ENCODE peak calls at places on chromosomes 1 and 21, in nine cellular contexts. Q, S, D, R, I, G, Y, J and V are unnamed samples.

GRCh38 chr21:35831791-35832190 is 228.5 kb downstream of the SETD4 start:
- DNase-seq in R (no peak), G (no peak), J (no peak), Q (no peak), Y (no peak), I (no peak), S (no peak), D (no peak), V (no peak)

GRCh38 chr1:8323706-8324105 is 5.8 kb downstream of the SLC45A1 start:
- DNase-seq in R (no peak), Q (no peak), J (no peak), D (no peak), Y (no peak), G (no peak), S (no peak), I (no peak), V (no peak)

GRCh38 chr1:168161459-168161858 is 17.3 kb upstream of the TIPRL start:
- DNase-seq in R (no peak), S (no peak), D (no peak), J (peak), Y (no peak), Q (no peak), G (no peak), I (no peak), V (no peak)

GRCh38 chr1:160144921-160145320 is 6.5 kb upstream of the ATP1A4 start:
- DNase-seq in I (peak), J (no peak), R (peak), G (no peak), Q (peak), Y (no peak), D (peak), S (no peak), V (no peak)

GRCh38 chr1:234326493-234327366 is 46.5 kb upstream of the COA6 start:
- DNase-seq in J (peak), R (peak), G (peak), Q (peak), S (no peak), I (peak), D (no peak), Y (peak), V (peak)

GRCh38 chr1:6440198-6441126 is 15.9 kb downstream of the ESPN start:
- DNase-seq in R (peak), Y (peak), I (peak), G (peak), S (peak), Q (peak), J (peak), D (peak), V (no peak)

GRCh38 chr21:26909972-26910371 is 56.9 kb downstream of the ADAMTS5 start:
- DNase-seq in S (no peak), Q (peak), Y (peak), I (no peak), G (no peak), R (peak), D (no peak), J (no peak), V (no peak)

GRCh38 chr1:39406533-39407478 is 84.6 kb upstream of the BMP8A start:
- DNase-seq in I (peak), G (no peak), D (peak), S (no peak), Y (no peak), R (no peak), J (no peak), Q (peak), V (no peak)

GRCh38 chr1:51519048-51519856 is at the start of gene EPS15:
- DNase-seq in S (peak), G (peak), Q (peak), Y (peak), R (peak), I (peak), J (peak), D (peak), V (peak)

GRCh38 chr21:14916676-14917141 is 148.1 kb downstream of the NRIP1 start:
- DNase-seq in Y (peak), I (peak), G (no peak), D (peak), S (no peak), R (peak), J (no peak), Q (no peak), V (no peak)

GRCh38 chr1:153141377-153141776 is 9.3 kb downstream of the SPRR2G start:
- DNase-seq in D (no peak), J (no peak), Y (peak), I (no peak), R (no peak), G (no peak), Q (no peak), S (no peak), V (no peak)

GRCh38 chr1:234871710-234872262 is 256.9 kb downstream of the TOMM20 start:
- DNase-seq in Y (no peak), J (no peak), I (peak), Q (peak), D (peak), R (peak), S (no peak), G (no peak), V (no peak)

GRCh38 chr1:918843-919242 is 4.9 kb upstream of the SAMD11 start:
- DNase-seq in D (no peak), Y (no peak), G (no peak), R (no peak), Q (no peak), J (no peak), I (no peak), S (peak), V (no peak)

GRCh38 chr1:921011-921837 is 2.5 kb upstream of the SAMD11 start:
- DNase-seq in G (peak), S (peak), R (peak), J (peak), D (peak), Y (peak), Q (peak), I (peak), V (peak)

GRCh38 chr1:919271-919872 is 4.4 kb upstream of the SAMD11 start:
- DNase-seq in G (no peak), Y (no peak), Q (no peak), S (peak), I (no peak), R (no peak), D (no peak), J (peak), V (no peak)

GRCh38 chr1:920008-920407 is 3.7 kb upstream of the SAMD11 start:
- DNase-seq in Y (no peak), S (peak), Q (no peak), J (no peak), R (no peak), I (no peak), G (no peak), D (no peak), V (no peak)

DNA sequence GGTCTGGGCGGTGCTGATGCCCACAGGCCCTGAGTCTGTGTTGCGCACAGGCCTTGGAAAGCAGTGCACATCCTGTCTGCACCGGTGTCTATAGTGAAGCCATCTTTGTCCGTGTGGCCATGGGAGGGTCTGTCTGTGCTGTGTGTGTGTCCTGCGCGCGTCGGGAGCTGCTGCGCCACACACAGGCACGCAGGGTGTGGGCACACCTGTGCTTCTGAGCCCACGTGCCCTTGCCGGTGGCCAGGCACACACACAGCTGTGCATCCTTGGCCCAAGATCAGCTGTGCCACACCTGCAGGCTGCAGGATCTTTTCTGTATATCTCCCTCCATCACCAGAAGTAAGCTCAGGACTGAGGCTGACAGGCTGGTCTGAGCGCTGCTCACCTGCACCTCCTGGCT is 3.2 kb upstream of the SAMD11 start:
- DNase-seq in D (no peak), I (no peak), J (no peak), R (no peak), Y (no peak), S (no peak), Q (no peak), G (no peak), V (no peak)
- H3K9ac ChIP-seq in D (no peak), I (no peak), J (no peak), R (peak), Y (no peak), S (no peak), Q (no peak), G (no peak), V (no peak)

GRCh38 chr21:45070970-45071369 is 3.4 kb upstream of the ADARB1 start:
- DNase-seq in I (no peak), G (no peak), Y (no peak), S (no peak), J (no peak), Q (no peak), R (no peak), D (no peak), V (no peak)
- H3K9ac ChIP-seq in I (no peak), G (no peak), Y (no peak), S (no peak), J (no peak), Q (no peak), R (no peak), D (no peak), V (no peak)

GRCh38 chr21:44083631-44084291 is 23.4 kb upstream of the PWP2 start:
- DNase-seq in D (no peak), G (peak), S (peak), J (no peak), I (no peak), Y (no peak), R (no peak), Q (no peak), V (peak)

GRCh38 chr21:44085491-44086321 is 21.5 kb upstream of the PWP2 start:
- DNase-seq in Y (no peak), S (peak), Q (no peak), G (peak), D (no peak), J (no peak), R (no peak), I (no peak), V (no peak)

GRCh38 chr21:44084496-44085241 is 22.5 kb upstream of the PWP2 start:
- DNase-seq in D (no peak), R (no peak), Q (no peak), G (peak), J (no peak), Y (no peak), S (peak), I (no peak), V (no peak)

GRCh38 chr21:44079846-44080245 is 27.4 kb upstream of the PWP2 start:
- DNase-seq in Y (no peak), J (no peak), R (no peak), Q (no peak), G (no peak), S (no peak), D (no peak), I (no peak), V (no peak)

GRCh38 chr21:44082648-44083436 is 24.4 kb upstream of the PWP2 start:
- DNase-seq in Y (no peak), G (no peak), D (no peak), Q (no peak), S (peak), J (no peak), R (no peak), I (no peak), V (no peak)
- H3K9ac ChIP-seq in Y (no peak), G (no peak), D (no peak), Q (no peak), S (peak), J (no peak), R (no peak), I (no peak), V (no peak)

GRCh38 chr1:55443175-55443933 is 228.2 kb upstream of the USP24 start:
- DNase-seq in Y (peak), G (peak), S (peak), D (peak), I (peak), Q (peak), J (no peak), R (no peak), V (no peak)
- H3K9ac ChIP-seq in Y (peak), G (no peak), S (no peak), D (peak), I (peak), Q (peak), J (no peak), R (no peak), V (no peak)

GRCh38 chr1:65421341-65422174 is 1.1 kb downstream of the LEPR start:
- DNase-seq in R (no peak), S (no peak), G (no peak), D (no peak), Q (no peak), I (peak), Y (no peak), J (no peak), V (no peak)

GRCh38 chr1:65422241-65423203 is 2.1 kb downstream of the LEPR start:
- DNase-seq in G (no peak), D (peak), I (peak), J (no peak), R (no peak), Q (peak), S (peak), Y (peak), V (no peak)

GRCh38 chr1:65420590-65421340 is at the start of the genes LEPR and LEPROT:
- DNase-seq in G (no peak), Q (peak), R (peak), S (no peak), Y (peak), I (peak), J (no peak), D (peak), V (peak)

GRCh38 chr1:65425697-65426096 is 5.2 kb downstream of the LEPR start:
- DNase-seq in Q (peak), J (no peak), R (peak), I (peak), G (no peak), S (no peak), D (peak), Y (peak), V (no peak)

DNA sequence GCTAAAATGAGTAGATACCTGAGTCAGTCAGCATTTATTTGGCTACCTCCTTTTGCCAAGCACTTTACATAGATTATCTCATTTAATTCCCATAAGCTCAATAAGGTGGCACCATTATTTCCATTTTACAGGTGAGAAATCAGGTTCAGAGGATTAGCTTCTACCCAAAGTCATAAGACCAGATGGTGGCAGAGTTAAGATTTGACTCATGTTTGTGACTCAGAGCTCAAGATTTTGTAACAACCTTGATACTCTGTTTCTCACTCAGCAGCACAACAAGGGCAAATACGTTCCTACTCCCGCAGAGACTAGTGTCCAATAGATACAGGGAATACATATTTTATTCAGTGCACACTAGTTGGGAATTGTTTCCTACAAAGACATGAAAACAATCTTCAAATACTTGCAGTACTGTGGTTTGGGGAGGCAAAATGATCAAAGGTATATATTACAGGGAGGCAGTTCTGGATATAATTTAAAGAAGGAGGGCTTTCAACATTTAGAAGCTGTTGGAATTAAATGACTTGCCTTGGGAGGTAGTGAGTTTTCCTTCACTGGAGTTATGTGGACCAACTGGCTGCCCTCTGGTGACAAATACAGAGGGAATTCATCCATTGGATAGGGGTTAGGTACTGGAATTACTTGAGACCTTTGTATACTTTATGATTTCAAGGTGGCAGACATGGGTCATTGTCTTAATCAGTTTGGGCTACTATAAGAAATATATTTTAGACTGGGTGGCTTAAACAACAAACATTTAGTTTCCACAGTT is 3.6 kb downstream of the LEPR start:
- DNase-seq in D (peak), Q (peak), R (peak), S (no peak), I (peak), G (no peak), J (no peak), Y (peak), V (no peak)
- H3K9ac ChIP-seq in D (peak), Q (peak), R (no peak), S (no peak), I (no peak), G (no peak), J (peak), Y (no peak), V (no peak)

DNA sequence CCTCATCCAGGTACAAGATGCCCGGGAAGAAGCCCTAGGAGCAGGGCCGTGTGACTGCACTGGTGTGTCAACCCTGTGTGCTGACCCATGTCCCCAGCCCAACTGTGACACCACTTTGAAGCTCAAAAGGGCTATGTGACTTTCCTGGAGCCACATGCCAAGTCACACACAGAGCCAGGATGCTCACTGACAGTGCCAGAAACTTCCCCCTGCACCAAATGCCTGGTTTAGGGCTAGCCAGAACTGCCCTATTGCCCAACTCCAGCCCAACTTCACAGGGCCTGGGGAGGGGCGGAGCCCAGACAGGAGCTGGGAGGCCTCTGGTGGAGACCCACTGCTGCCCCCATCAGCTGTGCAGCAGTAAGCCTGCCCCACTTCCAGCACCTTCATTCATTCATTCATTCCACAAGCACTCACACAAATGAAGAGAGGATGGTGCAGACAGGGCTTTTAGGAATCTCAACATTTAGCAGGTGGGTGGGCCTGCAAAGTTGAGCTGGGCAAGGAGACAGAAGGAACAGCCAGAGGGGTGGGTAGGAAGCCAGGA is 36.7 kb downstream of the KCNQ4 start:
- DNase-seq in D (no peak), R (peak), Q (no peak), S (no peak), I (no peak), J (peak), G (no peak), Y (no peak), V (no peak)
- H3K9ac ChIP-seq in D (no peak), R (no peak), Q (no peak), S (no peak), I (no peak), J (no peak), G (no peak), Y (no peak), V (no peak)

GRCh38 chr1:12153181-12153785 is 13.5 kb upstream of the TNFRSF1B start:
- DNase-seq in J (no peak), Q (peak), R (no peak), G (peak), I (peak), Y (peak), S (no peak), D (peak), V (no peak)
- H3K9ac ChIP-seq in J (no peak), Q (peak), R (no peak), G (peak), I (peak), Y (no peak), S (no peak), D (no peak), V (no peak)

DNA sequence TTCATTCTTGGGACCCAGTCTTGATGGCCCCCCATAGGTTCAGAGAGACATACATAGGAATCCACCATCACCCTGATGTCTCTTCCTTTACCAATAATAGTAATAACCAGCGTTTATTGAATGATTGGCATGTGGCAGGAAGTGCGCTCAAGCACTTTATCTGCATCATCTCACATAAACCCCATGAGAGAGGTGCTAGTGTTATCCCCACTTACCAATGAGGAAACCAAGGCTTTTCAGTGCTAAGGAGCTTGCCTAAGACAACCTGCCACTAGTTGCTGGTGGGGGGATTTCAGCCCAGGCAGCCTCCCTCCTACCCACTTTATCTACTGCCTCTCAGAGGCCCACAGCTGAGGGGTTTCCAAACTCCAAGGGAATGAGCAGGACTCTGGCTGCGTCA is 7.7 kb downstream of the LGR6 start:
- DNase-seq in Q (no peak), I (no peak), S (no peak), G (no peak), D (no peak), J (no peak), R (no peak), Y (no peak), V (no peak)
- H3K9ac ChIP-seq in Q (no peak), I (no peak), S (no peak), G (no peak), D (no peak), J (no peak), R (no peak), Y (no peak), V (no peak)